ENCODE peak calls at places on chromosomes 12 and 14, in ten cellular contexts. One of them, this sample, is unnamed.

GRCh38 chr14:86787782-86788181 is 1205.2 kb downstream of the GALC start:
- DNase-seq in CD8-positive, alpha-beta T cell: no peak
- DNase-seq in mammary epithelial cell: no peak
- DNase-seq in astrocyte of the spinal cord: peak; percentile 34
- DNase-seq in MM.1S: no peak
- DNase-seq in BJ: no peak
- DNase-seq in fibroblast of pulmonary artery: peak; percentile 67
- DNase-seq in CD4-positive, CD25-positive, alpha-beta regulatory T cell: no peak
- DNase-seq in A549: no peak
- DNase-seq in retinal pigment epithelial cell: no peak
- DNase-seq in this sample: peak; percentile 77

GRCh38 chr14:56487090-56487667 is 92.4 kb upstream of the TMEM260 start:
- DNase-seq in CD8-positive, alpha-beta T cell: no peak
- DNase-seq in mammary epithelial cell: peak; percentile 1
- DNase-seq in astrocyte of the spinal cord: peak; percentile 26
- DNase-seq in MM.1S: no peak
- DNase-seq in BJ: no peak
- DNase-seq in fibroblast of pulmonary artery: peak; percentile 63
- DNase-seq in CD4-positive, CD25-positive, alpha-beta regulatory T cell: no peak
- DNase-seq in A549: peak; percentile 17
- DNase-seq in retinal pigment epithelial cell: no peak
- DNase-seq in this sample: peak; percentile 43

GRCh38 chr14:62187265-62187664 is 425.0 kb downstream of the SNAPC1 start:
- DNase-seq in CD8-positive, alpha-beta T cell: no peak
- DNase-seq in mammary epithelial cell: no peak
- DNase-seq in astrocyte of the spinal cord: no peak
- DNase-seq in MM.1S: no peak
- DNase-seq in BJ: no peak
- DNase-seq in fibroblast of pulmonary artery: no peak
- DNase-seq in CD4-positive, CD25-positive, alpha-beta regulatory T cell: no peak
- DNase-seq in A549: no peak
- DNase-seq in retinal pigment epithelial cell: no peak
- DNase-seq in this sample: no peak

GRCh38 chr12:64187370-64187769 is 34.7 kb downstream of the KICS2 start:
- DNase-seq in CD8-positive, alpha-beta T cell: no peak
- DNase-seq in mammary epithelial cell: peak; percentile 48
- DNase-seq in astrocyte of the spinal cord: peak; percentile 77
- DNase-seq in MM.1S: no peak
- DNase-seq in BJ: no peak
- DNase-seq in fibroblast of pulmonary artery: peak; percentile 65
- DNase-seq in CD4-positive, CD25-positive, alpha-beta regulatory T cell: no peak
- DNase-seq in A549: no peak
- DNase-seq in retinal pigment epithelial cell: peak; percentile 85
- DNase-seq in this sample: no peak

GRCh38 chr14:92039073-92039719 is 663 bp downstream of the TRIP11 start:
- DNase-seq in CD8-positive, alpha-beta T cell: no peak
- DNase-seq in mammary epithelial cell: peak; percentile 72
- DNase-seq in astrocyte of the spinal cord: peak; percentile 73
- DNase-seq in MM.1S: no peak
- DNase-seq in BJ: peak; percentile 18
- DNase-seq in fibroblast of pulmonary artery: peak; percentile 76
- DNase-seq in CD4-positive, CD25-positive, alpha-beta regulatory T cell: peak; percentile 44
- DNase-seq in A549: peak; percentile 69
- DNase-seq in retinal pigment epithelial cell: peak; percentile 66
- DNase-seq in this sample: peak; percentile 83

GRCh38 chr12:128052341-128052740 is 214.6 kb upstream of the TMEM132C start:
- DNase-seq in CD8-positive, alpha-beta T cell: no peak
- DNase-seq in mammary epithelial cell: no peak
- DNase-seq in astrocyte of the spinal cord: peak; percentile 30
- DNase-seq in MM.1S: no peak
- DNase-seq in BJ: no peak
- DNase-seq in fibroblast of pulmonary artery: no peak
- DNase-seq in CD4-positive, CD25-positive, alpha-beta regulatory T cell: no peak
- DNase-seq in A549: no peak
- DNase-seq in retinal pigment epithelial cell: no peak
- DNase-seq in this sample: no peak

GRCh38 chr12:22287776-22288621 is 46.5 kb downstream of the ST8SIA1 start:
- DNase-seq in CD8-positive, alpha-beta T cell: no peak
- DNase-seq in mammary epithelial cell: peak; percentile 57
- DNase-seq in astrocyte of the spinal cord: peak; percentile 64
- DNase-seq in MM.1S: no peak
- DNase-seq in BJ: no peak
- DNase-seq in fibroblast of pulmonary artery: peak; percentile 61
- DNase-seq in CD4-positive, CD25-positive, alpha-beta regulatory T cell: peak; percentile 30
- DNase-seq in A549: no peak
- DNase-seq in retinal pigment epithelial cell: no peak
- DNase-seq in this sample: no peak

GRCh38 chr12:10365716-10366433 is 24.0 kb downstream of the KLRK1 start:
- DNase-seq in CD8-positive, alpha-beta T cell: no peak
- DNase-seq in mammary epithelial cell: peak; percentile 25
- DNase-seq in astrocyte of the spinal cord: peak; percentile 35
- DNase-seq in MM.1S: no peak
- DNase-seq in BJ: no peak
- DNase-seq in fibroblast of pulmonary artery: peak; percentile 55
- DNase-seq in CD4-positive, CD25-positive, alpha-beta regulatory T cell: no peak
- DNase-seq in A549: no peak
- DNase-seq in retinal pigment epithelial cell: no peak
- DNase-seq in this sample: no peak

GRCh38 chr14:87628129-87628528 is 364.9 kb downstream of the GALC start:
- DNase-seq in CD8-positive, alpha-beta T cell: no peak
- DNase-seq in mammary epithelial cell: peak; percentile 52
- DNase-seq in astrocyte of the spinal cord: peak; percentile 78
- DNase-seq in MM.1S: no peak
- DNase-seq in BJ: peak; percentile 52
- DNase-seq in fibroblast of pulmonary artery: peak; percentile 36
- DNase-seq in CD4-positive, CD25-positive, alpha-beta regulatory T cell: no peak
- DNase-seq in A549: no peak
- DNase-seq in retinal pigment epithelial cell: peak; percentile 76
- DNase-seq in this sample: peak; percentile 58

GRCh38 chr12:10363922-10364838 is 25.7 kb downstream of the KLRK1 start:
- DNase-seq in CD8-positive, alpha-beta T cell: no peak
- DNase-seq in mammary epithelial cell: peak; percentile 74
- DNase-seq in astrocyte of the spinal cord: peak; percentile 56
- DNase-seq in MM.1S: peak; percentile 51
- DNase-seq in BJ: no peak
- DNase-seq in fibroblast of pulmonary artery: peak; percentile 55
- DNase-seq in CD4-positive, CD25-positive, alpha-beta regulatory T cell: peak; percentile 45
- DNase-seq in A549: no peak
- DNase-seq in retinal pigment epithelial cell: no peak
- DNase-seq in this sample: peak; percentile 55

GRCh38 chr12:105335856-105336255 is 5.4 kb downstream of the C12orf75 start:
- DNase-seq in CD8-positive, alpha-beta T cell: no peak
- DNase-seq in mammary epithelial cell: no peak
- DNase-seq in astrocyte of the spinal cord: no peak
- DNase-seq in MM.1S: no peak
- DNase-seq in BJ: no peak
- DNase-seq in fibroblast of pulmonary artery: no peak
- DNase-seq in CD4-positive, CD25-positive, alpha-beta regulatory T cell: no peak
- DNase-seq in A549: no peak
- DNase-seq in retinal pigment epithelial cell: no peak
- DNase-seq in this sample: no peak

GRCh38 chr14:93031505-93032300 is 84.0 kb downstream of the ITPK1 start:
- DNase-seq in CD8-positive, alpha-beta T cell: no peak
- DNase-seq in mammary epithelial cell: no peak
- DNase-seq in astrocyte of the spinal cord: no peak
- DNase-seq in MM.1S: no peak
- DNase-seq in BJ: no peak
- DNase-seq in fibroblast of pulmonary artery: no peak
- DNase-seq in CD4-positive, CD25-positive, alpha-beta regulatory T cell: no peak
- DNase-seq in A549: no peak
- DNase-seq in retinal pigment epithelial cell: no peak
- DNase-seq in this sample: no peak

GRCh38 chr14:36683083-36683724 is 21.5 kb downstream of the PAX9 start:
- DNase-seq in CD8-positive, alpha-beta T cell: no peak
- DNase-seq in mammary epithelial cell: no peak
- DNase-seq in astrocyte of the spinal cord: no peak
- DNase-seq in MM.1S: no peak
- DNase-seq in BJ: no peak
- DNase-seq in fibroblast of pulmonary artery: no peak
- DNase-seq in CD4-positive, CD25-positive, alpha-beta regulatory T cell: no peak
- DNase-seq in A549: no peak
- DNase-seq in retinal pigment epithelial cell: no peak
- DNase-seq in this sample: no peak

GRCh38 chr12:95653761-95654546 is 102.7 kb upstream of the USP44 start:
- DNase-seq in CD8-positive, alpha-beta T cell: no peak
- DNase-seq in mammary epithelial cell: peak; percentile 93
- DNase-seq in astrocyte of the spinal cord: peak; percentile 54
- DNase-seq in MM.1S: no peak
- DNase-seq in BJ: peak; percentile 71
- DNase-seq in fibroblast of pulmonary artery: peak; percentile 73
- DNase-seq in CD4-positive, CD25-positive, alpha-beta regulatory T cell: peak; percentile 26
- DNase-seq in A549: peak; percentile 92
- DNase-seq in retinal pigment epithelial cell: peak; percentile 73
- DNase-seq in this sample: no peak

GRCh38 chr12:6112004-6112403 is 12.5 kb downstream of the VWF start:
- DNase-seq in CD8-positive, alpha-beta T cell: no peak
- DNase-seq in mammary epithelial cell: no peak
- DNase-seq in astrocyte of the spinal cord: no peak
- DNase-seq in MM.1S: no peak
- DNase-seq in BJ: no peak
- DNase-seq in fibroblast of pulmonary artery: no peak
- DNase-seq in CD4-positive, CD25-positive, alpha-beta regulatory T cell: no peak
- DNase-seq in A549: no peak
- DNase-seq in retinal pigment epithelial cell: no peak
- DNase-seq in this sample: no peak

GRCh38 chr12:39935275-39935674 is 170.6 kb downstream of the SLC2A13 start:
- DNase-seq in CD8-positive, alpha-beta T cell: no peak
- DNase-seq in mammary epithelial cell: peak; percentile 36
- DNase-seq in astrocyte of the spinal cord: peak; percentile 16
- DNase-seq in MM.1S: no peak
- DNase-seq in BJ: no peak
- DNase-seq in fibroblast of pulmonary artery: peak; percentile 64
- DNase-seq in CD4-positive, CD25-positive, alpha-beta regulatory T cell: no peak
- DNase-seq in A549: no peak
- DNase-seq in retinal pigment epithelial cell: no peak
- DNase-seq in this sample: no peak

GRCh38 chr14:23430733-23431105 is 4.7 kb downstream of the MYH7 start:
- DNase-seq in CD8-positive, alpha-beta T cell: no peak
- DNase-seq in mammary epithelial cell: no peak
- DNase-seq in astrocyte of the spinal cord: no peak
- DNase-seq in MM.1S: no peak
- DNase-seq in BJ: no peak
- DNase-seq in fibroblast of pulmonary artery: peak; percentile 8
- DNase-seq in CD4-positive, CD25-positive, alpha-beta regulatory T cell: no peak
- DNase-seq in A549: no peak
- DNase-seq in retinal pigment epithelial cell: peak; percentile 48
- DNase-seq in this sample: peak; percentile 57

DNA sequence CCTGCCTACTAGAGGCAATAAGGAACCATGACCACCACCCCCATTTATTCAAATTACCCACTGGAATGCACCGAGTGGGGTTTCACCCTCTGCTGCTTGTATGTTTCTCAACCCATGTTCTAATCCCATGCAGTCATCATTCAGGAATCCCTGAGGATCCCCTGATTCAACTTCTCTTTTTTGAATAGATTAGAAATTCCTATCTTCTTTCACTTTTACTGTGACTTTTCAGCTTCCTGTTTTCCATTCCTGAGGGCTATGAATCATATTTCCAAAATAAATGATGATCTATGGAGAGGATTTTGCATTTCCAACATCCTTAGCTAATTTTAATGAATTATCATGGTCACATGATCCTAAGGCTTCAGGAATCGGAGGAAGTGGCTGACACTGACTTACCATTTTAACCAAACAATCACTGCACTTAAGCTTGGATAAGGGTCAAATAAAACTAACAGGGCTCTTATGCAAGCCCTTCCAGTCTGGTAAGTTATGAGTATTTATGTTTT is 19.4 kb upstream of the P2RX4 start:
- DNase-seq in CD8-positive, alpha-beta T cell: no peak
- DNase-seq in mammary epithelial cell: peak; percentile 76
- DNase-seq in astrocyte of the spinal cord: peak; percentile 86
- DNase-seq in MM.1S: no peak
- DNase-seq in BJ: peak; percentile 89
- DNase-seq in fibroblast of pulmonary artery: peak; percentile 94
- DNase-seq in CD4-positive, CD25-positive, alpha-beta regulatory T cell: no peak
- DNase-seq in A549: no peak
- DNase-seq in retinal pigment epithelial cell: peak; percentile 69
- DNase-seq in this sample: peak; percentile 51
- H3K4me3 ChIP-seq in CD8-positive, alpha-beta T cell: no peak overlapping the region
- H3K4me3 ChIP-seq in mammary epithelial cell: no peak overlapping the region
- H3K4me3 ChIP-seq in astrocyte of the spinal cord: no peak overlapping the region
- H3K4me3 ChIP-seq in MM.1S: no peak overlapping the region
- H3K4me3 ChIP-seq in BJ: no peak overlapping the region
- H3K4me3 ChIP-seq in fibroblast of pulmonary artery: no peak overlapping the region
- H3K4me3 ChIP-seq in CD4-positive, CD25-positive, alpha-beta regulatory T cell: no peak overlapping the region
- H3K4me3 ChIP-seq in A549: no peak overlapping the region
- H3K4me3 ChIP-seq in retinal pigment epithelial cell: no peak overlapping the region
- H3K4me3 ChIP-seq in this sample: no peak overlapping the region

GRCh38 chr14:104750658-104751057 is 2.3 kb upstream of the SIVA1 start:
- DNase-seq in CD8-positive, alpha-beta T cell: no peak
- DNase-seq in mammary epithelial cell: no peak
- DNase-seq in astrocyte of the spinal cord: no peak
- DNase-seq in MM.1S: no peak
- DNase-seq in BJ: no peak
- DNase-seq in fibroblast of pulmonary artery: no peak
- DNase-seq in CD4-positive, CD25-positive, alpha-beta regulatory T cell: no peak
- DNase-seq in A549: peak; percentile 48
- DNase-seq in retinal pigment epithelial cell: no peak
- DNase-seq in this sample: no peak
- H3K4me3 ChIP-seq in CD8-positive, alpha-beta T cell: no peak overlapping the region
- H3K4me3 ChIP-seq in mammary epithelial cell: no peak overlapping the region
- H3K4me3 ChIP-seq in astrocyte of the spinal cord: no peak overlapping the region
- H3K4me3 ChIP-seq in MM.1S: no peak overlapping the region
- H3K4me3 ChIP-seq in BJ: no peak overlapping the region
- H3K4me3 ChIP-seq in fibroblast of pulmonary artery: no peak overlapping the region
- H3K4me3 ChIP-seq in CD4-positive, CD25-positive, alpha-beta regulatory T cell: no peak overlapping the region
- H3K4me3 ChIP-seq in A549: no peak overlapping the region
- H3K4me3 ChIP-seq in retinal pigment epithelial cell: no peak overlapping the region
- H3K4me3 ChIP-seq in this sample: no peak overlapping the region

DNA sequence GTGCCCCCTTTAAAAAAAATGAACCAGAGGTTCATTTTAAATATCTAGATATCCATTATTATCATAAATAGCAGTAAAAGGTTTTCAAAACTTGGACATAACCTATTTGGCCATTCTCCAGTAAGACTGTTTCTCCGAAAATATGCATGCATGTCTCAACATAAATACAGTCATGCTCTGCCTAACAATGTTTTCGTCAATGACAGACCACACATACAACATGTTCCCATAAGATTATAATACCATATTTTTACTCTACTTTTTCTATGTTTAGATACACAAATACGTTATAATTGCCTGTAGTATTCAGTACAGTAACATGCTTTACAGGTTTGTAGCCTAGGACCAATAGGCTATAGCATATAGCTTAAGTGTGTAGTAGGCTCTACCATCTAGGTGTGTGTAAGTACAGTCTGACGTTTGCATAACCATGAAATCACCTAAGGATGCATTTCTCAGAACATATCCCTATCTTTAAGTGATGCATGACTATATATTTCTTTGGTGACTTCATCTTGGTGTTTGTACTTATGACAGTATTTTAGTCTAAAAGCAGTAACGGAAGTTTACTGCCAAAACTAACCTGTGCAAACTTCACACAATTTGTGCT is 3.2 kb downstream of the TMEM19 start:
- DNase-seq in CD8-positive, alpha-beta T cell: no peak
- DNase-seq in mammary epithelial cell: no peak
- DNase-seq in astrocyte of the spinal cord: no peak
- DNase-seq in MM.1S: peak; percentile 23
- DNase-seq in BJ: no peak
- DNase-seq in fibroblast of pulmonary artery: no peak
- DNase-seq in CD4-positive, CD25-positive, alpha-beta regulatory T cell: no peak
- DNase-seq in A549: no peak
- DNase-seq in retinal pigment epithelial cell: no peak
- DNase-seq in this sample: no peak
- H3K4me3 ChIP-seq in CD8-positive, alpha-beta T cell: no peak overlapping the region
- H3K4me3 ChIP-seq in mammary epithelial cell: no peak overlapping the region
- H3K4me3 ChIP-seq in astrocyte of the spinal cord: no peak overlapping the region
- H3K4me3 ChIP-seq in MM.1S: peak overlapping the region; percentile 75
- H3K4me3 ChIP-seq in BJ: no peak overlapping the region
- H3K4me3 ChIP-seq in fibroblast of pulmonary artery: no peak overlapping the region
- H3K4me3 ChIP-seq in CD4-positive, CD25-positive, alpha-beta regulatory T cell: no peak overlapping the region
- H3K4me3 ChIP-seq in A549: no peak overlapping the region
- H3K4me3 ChIP-seq in retinal pigment epithelial cell: no peak overlapping the region
- H3K4me3 ChIP-seq in this sample: no peak overlapping the region

GRCh38 chr14:68266998-68267397 is 447.4 kb downstream of the RAD51B start:
- DNase-seq in CD8-positive, alpha-beta T cell: no peak
- DNase-seq in mammary epithelial cell: no peak
- DNase-seq in astrocyte of the spinal cord: no peak
- DNase-seq in MM.1S: no peak
- DNase-seq in BJ: no peak
- DNase-seq in fibroblast of pulmonary artery: no peak
- DNase-seq in CD4-positive, CD25-positive, alpha-beta regulatory T cell: no peak
- DNase-seq in A549: no peak
- DNase-seq in retinal pigment epithelial cell: no peak
- DNase-seq in this sample: no peak
- H3K4me3 ChIP-seq in CD8-positive, alpha-beta T cell: no peak overlapping the region
- H3K4me3 ChIP-seq in mammary epithelial cell: no peak overlapping the region
- H3K4me3 ChIP-seq in astrocyte of the spinal cord: no peak overlapping the region
- H3K4me3 ChIP-seq in MM.1S: no peak overlapping the region
- H3K4me3 ChIP-seq in BJ: no peak overlapping the region
- H3K4me3 ChIP-seq in fibroblast of pulmonary artery: no peak overlapping the region
- H3K4me3 ChIP-seq in CD4-positive, CD25-positive, alpha-beta regulatory T cell: peak overlapping the region; percentile 20
- H3K4me3 ChIP-seq in A549: no peak overlapping the region
- H3K4me3 ChIP-seq in retinal pigment epithelial cell: no peak overlapping the region
- H3K4me3 ChIP-seq in this sample: no peak overlapping the region

This sample was measured in SJCRH30.